ENCODE peak calls at places on chromosome 15, in seven cellular contexts. Z, W, K, T, P, I and C are unnamed samples.

GRCh38 chr15:64583519-64583918 is 123.1 kb downstream of the ZNF609 start:
- DNase-seq in Z (no peak), W (no peak), K (no peak), T (no peak), P (no peak), I (no peak), C (no peak)

GRCh38 chr15:77094397-77095030 is 23.6 kb upstream of the TSPAN3 start:
- DNase-seq in Z (peak; percentile 77), W (no peak), K (no peak), T (no peak), P (no peak), I (no peak), C (no peak)

GRCh38 chr15:70741107-70741511 is 22.2 kb downstream of the UACA start:
- DNase-seq in Z (no peak), W (no peak), K (peak; percentile 90), T (peak; percentile 35), P (peak; percentile 98), I (no peak), C (no peak)

GRCh38 chr15:68224546-68225250 is 4.8 kb downstream of the CLN6 start:
- DNase-seq in Z (no peak), W (no peak), K (no peak), T (peak; percentile 56), P (no peak), I (no peak), C (no peak)

GRCh38 chr15:67105065-67105951 is 39.9 kb downstream of the SMAD3 start:
- DNase-seq in Z (peak; percentile 67), W (no peak), K (peak; percentile 99), T (no peak), P (peak; percentile 96), I (no peak), C (no peak)

GRCh38 chr15:98799461-98799971 is 151.2 kb downstream of the IGF1R start:
- DNase-seq in Z (peak; percentile 89), W (peak; percentile 37), K (peak; percentile 43), T (peak; percentile 77), P (peak; percentile 33), I (peak; percentile 28), C (no peak)

GRCh38 chr15:95990833-95991232 is 339.7 kb upstream of the NR2F2 start:
- DNase-seq in Z (no peak), W (no peak), K (peak; percentile 11), T (peak; percentile 93), P (no peak), I (no peak), C (no peak)

GRCh38 chr15:31337352-31338031 is 10.9 kb downstream of the KLF13 start:
- DNase-seq in Z (no peak), W (no peak), K (no peak), T (no peak), P (no peak), I (no peak), C (no peak)

GRCh38 chr15:80779658-80780415 is 667 bp downstream of the CEMIP start:
- DNase-seq in Z (peak; percentile 76), W (no peak), K (no peak), T (no peak), P (peak; percentile 62), I (no peak), C (no peak)

GRCh38 chr15:63360170-63360569 is 21.5 kb downstream of the CA12 start:
- DNase-seq in Z (no peak), W (no peak), K (no peak), T (no peak), P (no peak), I (no peak), C (no peak)

GRCh38 chr15:43943511-43943910 is 116.7 kb downstream of the WDR76 start:
- DNase-seq in Z (no peak), W (no peak), K (peak; percentile 85), T (no peak), P (no peak), I (no peak), C (no peak)

GRCh38 chr15:55282284-55282833 is 7.3 kb downstream of the RAB27A start:
- DNase-seq in Z (no peak), W (no peak), K (peak; percentile 79), T (peak; percentile 88), P (peak; percentile 82), I (no peak), C (no peak)

GRCh38 chr15:73482184-73482583 is 39.2 kb downstream of the REC114 start:
- DNase-seq in Z (no peak), W (no peak), K (no peak), T (peak; percentile 25), P (no peak), I (no peak), C (no peak)

GRCh38 chr15:58582150-58582549 is 150.4 kb downstream of the LIPC start:
- DNase-seq in Z (no peak), W (no peak), K (no peak), T (no peak), P (no peak), I (no peak), C (no peak)

GRCh38 chr15:34331809-34332208 is 5.8 kb downstream of the SLC12A6 start:
- DNase-seq in Z (no peak), W (no peak), K (no peak), T (no peak), P (peak; percentile 39), I (no peak), C (no peak)

GRCh38 chr15:51576911-51577500 is 45.6 kb downstream of the DMXL2 start:
- DNase-seq in Z (no peak), W (no peak), K (peak; percentile 90), T (peak; percentile 89), P (peak; percentile 86), I (no peak), C (no peak)

GRCh38 chr15:49212897-49213296 is 42.9 kb downstream of the GALK2 start:
- DNase-seq in Z (no peak), W (no peak), K (no peak), T (no peak), P (no peak), I (no peak), C (no peak)

GRCh38 chr15:49215768-49216739 is 46.0 kb downstream of the GALK2 start:
- DNase-seq in Z (peak; percentile 63), W (no peak), K (no peak), T (no peak), P (peak; percentile 31), I (no peak), C (no peak)
- TF ChIP-seq CTCF in Z (peak; percentile 48), W (no peak), K (no peak), T (no peak), P (peak; percentile 9), I (no peak), C (no peak)

DNA sequence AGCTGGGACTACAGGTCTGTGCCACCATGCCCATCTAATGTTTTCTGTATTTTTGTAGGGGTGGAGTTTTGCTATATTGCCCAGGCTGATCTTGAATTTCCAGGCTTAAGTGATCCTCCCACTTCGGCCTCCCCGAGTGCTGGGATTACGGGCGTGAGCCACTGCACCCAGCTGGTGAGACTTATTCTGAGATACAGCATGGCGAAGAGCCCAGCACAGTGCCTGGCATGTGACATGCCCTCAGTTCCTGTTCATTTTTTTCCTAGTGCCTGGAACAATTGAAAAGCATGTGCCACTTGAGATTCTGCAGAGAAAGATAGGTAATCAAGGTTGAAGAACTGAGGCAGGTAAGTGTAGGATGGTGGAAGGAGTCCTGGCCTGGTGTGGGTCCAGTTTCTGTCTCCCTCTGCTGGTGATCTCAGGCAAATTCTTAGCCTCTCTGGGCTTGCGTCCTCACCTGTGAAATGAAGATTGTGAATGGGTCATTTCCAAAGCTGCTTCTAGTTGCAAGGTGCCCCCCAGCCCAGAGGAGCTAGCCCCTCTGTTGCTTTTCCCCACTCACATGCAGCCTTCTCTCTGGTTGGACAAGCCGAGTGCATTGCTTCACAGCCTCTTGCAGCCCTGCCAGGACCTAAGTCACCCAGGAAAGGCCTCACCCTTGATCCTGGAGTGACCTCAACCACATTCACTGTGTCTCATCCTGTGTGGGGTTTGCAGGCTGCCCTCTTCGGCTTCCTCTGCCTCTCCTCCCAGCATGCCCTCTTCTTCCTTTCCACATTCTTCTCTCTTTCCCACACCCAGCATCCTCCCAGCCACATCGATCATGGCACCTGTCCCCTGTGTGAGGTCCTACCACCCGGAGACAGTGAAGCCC is 4.3 kb upstream of the RHCG start:
- DNase-seq in Z (peak; percentile 62), W (no peak), K (no peak), T (no peak), P (no peak), I (no peak), C (no peak)
- TF ChIP-seq CTCF in Z (peak; percentile 63), W (no peak), K (peak; percentile 24), T (peak; percentile 20), P (peak; percentile 48), I (peak; percentile 34), C (no peak)

GRCh38 chr15:39987831-39988230 is 51.1 kb downstream of the SRP14 start:
- DNase-seq in Z (no peak), W (no peak), K (no peak), T (no peak), P (no peak), I (no peak), C (no peak)
- TF ChIP-seq CTCF in Z (no peak), W (no peak), K (no peak), T (no peak), P (no peak), I (no peak), C (no peak)

GRCh38 chr15:78263351-78263781 is 996 bp upstream of the DNAJA4 start:
- DNase-seq in Z (no peak), W (no peak), K (no peak), T (no peak), P (no peak), I (no peak), C (no peak)
- TF ChIP-seq CTCF in Z (peak; percentile 30), W (no peak), K (no peak), T (no peak), P (no peak), I (no peak), C (no peak)

DNA sequence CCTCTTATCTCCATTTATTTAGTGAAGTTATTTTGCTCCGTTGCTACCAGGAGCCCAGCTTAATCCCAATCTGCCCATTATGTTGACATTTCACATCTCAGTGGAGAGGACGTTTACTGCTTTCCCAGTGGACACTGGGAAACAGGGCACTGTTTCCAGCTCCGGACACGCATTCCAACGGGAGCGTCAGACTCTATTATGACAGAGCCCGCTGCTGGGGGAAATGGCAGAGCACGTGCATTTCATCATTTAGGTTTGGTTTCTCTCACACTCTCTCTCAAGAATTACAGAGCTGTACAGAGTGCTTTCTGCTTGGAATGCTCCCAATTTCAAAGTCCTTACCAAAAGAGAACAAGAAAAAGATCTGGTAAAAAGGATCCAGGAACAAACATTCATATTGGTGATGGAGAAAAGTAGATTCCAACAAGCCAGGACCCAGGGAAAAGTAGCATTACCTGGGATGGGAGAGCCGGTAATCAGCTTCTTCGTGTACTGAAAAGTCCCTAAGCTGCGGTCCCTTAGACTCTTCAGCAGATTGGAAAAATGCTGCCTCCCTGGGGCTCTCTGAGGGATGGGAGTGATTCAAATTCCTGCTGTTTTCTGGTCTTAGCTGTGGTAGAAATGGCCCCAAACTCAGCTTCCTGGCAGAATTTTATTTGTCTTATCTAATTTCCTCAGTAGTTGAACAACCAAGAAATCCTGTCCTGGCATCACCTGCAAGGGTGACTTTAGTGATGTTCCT is 136.0 kb upstream of the THBS1 start:
- DNase-seq in Z (no peak), W (no peak), K (no peak), T (no peak), P (no peak), I (no peak), C (no peak)
- TF ChIP-seq CTCF in Z (no peak), W (no peak), K (no peak), T (no peak), P (peak; percentile 15), I (no peak), C (no peak)

DNA sequence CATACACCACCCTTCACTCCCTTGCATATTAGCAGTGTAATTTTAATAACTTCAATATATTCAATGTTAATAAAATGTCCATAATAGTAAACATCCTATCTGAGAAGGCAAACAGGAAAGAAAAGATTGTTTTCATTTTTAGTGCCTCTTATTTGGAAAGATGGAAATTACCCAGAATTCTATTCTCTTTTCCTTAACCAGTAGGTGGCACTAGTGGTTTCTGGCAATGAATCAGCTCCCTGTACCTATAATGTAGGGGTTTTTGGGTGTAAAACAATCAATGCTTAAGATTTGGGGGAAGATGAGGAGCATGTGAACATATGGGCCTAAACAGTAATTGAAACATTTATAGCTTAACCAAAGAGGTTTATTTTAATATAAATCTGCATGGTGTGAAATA is 5.7 kb upstream of the SEMA6D start:
- DNase-seq in Z (no peak), W (no peak), K (peak; percentile 6), T (peak; percentile 22), P (peak; percentile 56), I (no peak), C (no peak)
- TF ChIP-seq CTCF in Z (peak; percentile 84), W (peak; percentile 25), K (peak; percentile 75), T (peak; percentile 27), P (peak; percentile 69), I (peak; percentile 61), C (no peak)